ENCODE peak calls at places on chromosomes 3 and 15, in six cellular contexts. O is cardiac muscle cell, U is ovary, B is breast epithelium, C is hepatocyte, Z is vagina. P is an unnamed sample.

GRCh38 chr3:52119056-52119455 is 35.2 kb downstream of the POC1A start:
- DNase-seq in C (no peak), B (no peak), O (no peak), U (no peak), Z (no peak), P (no peak)

GRCh38 chr3:102140116-102140515 is 290.8 kb downstream of the NFKBIZ start:
- DNase-seq in C (no peak), B (no peak), U (no peak), Z (no peak), O (no peak), P (no peak)

GRCh38 chr3:145118303-145118702 is 1042.7 kb downstream of the PLOD2 start:
- DNase-seq in C (no peak), Z (no peak), O (no peak), B (no peak), U (no peak), P (no peak)

GRCh38 chr15:58510715-58511465 is 79.1 kb downstream of the LIPC start:
- DNase-seq in U (no peak), O (no peak), C (no peak), Z (no peak), B (no peak), P (no peak)

GRCh38 chr15:90901799-90902655 is 1.1 kb upstream of the MAN2A2 start:
- DNase-seq in B (peak), Z (no peak), O (peak), U (peak), C (peak), P (peak)

GRCh38 chr15:68114356-68114755 is 60.2 kb downstream of the PIAS1 start:
- DNase-seq in B (no peak), C (no peak), U (no peak), Z (no peak), O (no peak), P (no peak)

GRCh38 chr3:145857956-145858355 is 303.0 kb downstream of the PLOD2 start:
- DNase-seq in Z (no peak), B (no peak), C (no peak), O (no peak), U (no peak), P (peak)

GRCh38 chr3:31420311-31420710 is 112.4 kb upstream of the STT3B start:
- DNase-seq in O (no peak), U (no peak), Z (no peak), B (no peak), C (no peak), P (no peak)

GRCh38 chr3:190701096-190701532 is 161.4 kb downstream of the GMNC start:
- DNase-seq in C (peak), Z (no peak), B (no peak), O (peak), U (peak), P (peak)

GRCh38 chr3:125080077-125080476 is 24.3 kb upstream of the HEG1 start:
- DNase-seq in O (no peak), C (no peak), B (no peak), U (no peak), Z (no peak), P (no peak)

GRCh38 chr3:31815006-31815405 is 166.1 kb downstream of the OSBPL10 start:
- DNase-seq in Z (no peak), U (no peak), O (peak), B (no peak), C (no peak), P (no peak)

DNA sequence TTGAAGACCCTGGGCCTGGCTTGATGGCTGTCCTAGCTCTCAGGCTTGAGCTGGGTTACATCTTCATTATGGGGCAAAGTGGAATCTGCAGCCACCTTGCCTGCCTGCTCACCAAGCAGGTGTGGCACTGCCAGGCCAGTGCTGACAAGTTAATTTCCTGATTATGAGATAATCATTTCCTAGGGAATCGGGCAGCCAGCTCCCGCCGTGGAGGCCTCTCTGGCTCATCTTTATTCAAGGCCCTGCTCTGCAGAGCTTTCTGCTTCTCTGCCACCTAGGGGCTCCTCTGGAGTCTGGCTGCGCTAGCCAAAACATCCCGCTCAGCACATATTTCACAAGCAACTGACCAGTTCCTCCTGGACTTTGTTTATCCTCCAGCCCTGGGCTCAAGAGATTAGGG is 9.9 kb downstream of the LOXL1 start:
- DNase-seq in Z (no peak), O (no peak), C (peak), U (peak), B (no peak), P (peak)
- TF ChIP-seq CTCF in Z (no peak), O (peak), C (peak), U (no peak), B (no peak), P (no peak)

GRCh38 chr15:99909914-99910313 is 176.7 kb upstream of the LYSMD4 start:
- DNase-seq in B (no peak), O (peak), C (peak), U (no peak), Z (no peak), P (peak)
- TF ChIP-seq CTCF in B (no peak), O (peak), C (peak), U (no peak), Z (no peak), P (no peak)

GRCh38 chr3:56210201-56210774 is 258.0 kb downstream of the ERC2 start:
- DNase-seq in B (no peak), Z (no peak), C (no peak), O (no peak), U (no peak), P (no peak)
- TF ChIP-seq CTCF in B (no peak), Z (no peak), C (no peak), O (no peak), U (no peak), P (no peak)

GRCh38 chr3:152695810-152696209 is 139.1 kb upstream of the P2RY1 start:
- DNase-seq in C (no peak), Z (no peak), U (no peak), B (no peak), O (no peak), P (no peak)
- TF ChIP-seq CTCF in C (no peak), Z (no peak), U (no peak), B (no peak), O (no peak), P (no peak)

DNA sequence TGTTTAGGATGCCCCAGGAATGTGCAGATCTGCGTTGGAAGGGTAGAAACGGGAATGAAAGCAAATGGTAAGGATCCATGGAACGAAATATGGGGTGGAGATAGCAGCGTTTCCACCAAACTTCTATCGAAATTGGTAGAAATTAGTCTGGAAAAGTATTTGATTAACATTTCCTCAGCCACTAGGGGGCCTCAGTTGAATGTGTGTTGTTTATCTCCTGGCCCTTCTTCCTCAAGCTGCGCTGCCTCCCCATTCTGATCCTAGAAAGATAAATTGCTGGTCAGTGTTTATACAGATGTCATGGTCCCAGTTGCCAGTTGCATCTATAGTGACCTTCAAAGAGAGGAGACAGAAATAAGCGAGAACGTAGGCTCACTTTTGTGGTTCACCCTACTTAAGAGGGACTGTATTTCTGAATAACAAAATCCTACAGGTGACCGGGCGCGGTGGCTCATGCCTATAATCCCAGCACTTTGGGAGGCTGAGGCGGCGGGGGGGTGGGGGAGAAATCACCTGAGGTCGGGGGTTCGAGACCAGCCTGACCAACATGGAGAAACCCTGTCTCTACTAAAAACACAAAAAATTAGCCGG is 457.1 kb downstream of the SQOR start:
- DNase-seq in U (no peak), B (no peak), O (peak), C (peak), Z (no peak), P (peak)
- TF ChIP-seq CTCF in U (no peak), B (peak), O (peak), C (peak), Z (no peak), P (peak)

GRCh38 chr15:79434361-79434760 is 2.2 kb downstream of the MINAR1 start:
- DNase-seq in U (no peak), Z (no peak), O (no peak), C (no peak), B (no peak), P (no peak)

GRCh38 chr15:79433610-79434009 is 1.5 kb downstream of the MINAR1 start:
- DNase-seq in O (no peak), U (no peak), B (no peak), Z (no peak), C (no peak), P (no peak)

GRCh38 chr15:79430901-79431635 is 1.1 kb upstream of the MINAR1 start:
- DNase-seq in C (no peak), O (peak), B (no peak), U (no peak), Z (no peak), P (no peak)

GRCh38 chr15:79432345-79433311 is 492 bp downstream of the MINAR1 start:
- DNase-seq in U (no peak), C (peak), B (no peak), Z (no peak), O (no peak), P (no peak)

GRCh38 chr15:79431636-79432344 is at the start of gene MINAR1:
- DNase-seq in C (peak), Z (no peak), O (peak), U (no peak), B (no peak), P (no peak)
- TF ChIP-seq CTCF in C (no peak), Z (no peak), O (peak), U (no peak), B (no peak), P (no peak)

DNA sequence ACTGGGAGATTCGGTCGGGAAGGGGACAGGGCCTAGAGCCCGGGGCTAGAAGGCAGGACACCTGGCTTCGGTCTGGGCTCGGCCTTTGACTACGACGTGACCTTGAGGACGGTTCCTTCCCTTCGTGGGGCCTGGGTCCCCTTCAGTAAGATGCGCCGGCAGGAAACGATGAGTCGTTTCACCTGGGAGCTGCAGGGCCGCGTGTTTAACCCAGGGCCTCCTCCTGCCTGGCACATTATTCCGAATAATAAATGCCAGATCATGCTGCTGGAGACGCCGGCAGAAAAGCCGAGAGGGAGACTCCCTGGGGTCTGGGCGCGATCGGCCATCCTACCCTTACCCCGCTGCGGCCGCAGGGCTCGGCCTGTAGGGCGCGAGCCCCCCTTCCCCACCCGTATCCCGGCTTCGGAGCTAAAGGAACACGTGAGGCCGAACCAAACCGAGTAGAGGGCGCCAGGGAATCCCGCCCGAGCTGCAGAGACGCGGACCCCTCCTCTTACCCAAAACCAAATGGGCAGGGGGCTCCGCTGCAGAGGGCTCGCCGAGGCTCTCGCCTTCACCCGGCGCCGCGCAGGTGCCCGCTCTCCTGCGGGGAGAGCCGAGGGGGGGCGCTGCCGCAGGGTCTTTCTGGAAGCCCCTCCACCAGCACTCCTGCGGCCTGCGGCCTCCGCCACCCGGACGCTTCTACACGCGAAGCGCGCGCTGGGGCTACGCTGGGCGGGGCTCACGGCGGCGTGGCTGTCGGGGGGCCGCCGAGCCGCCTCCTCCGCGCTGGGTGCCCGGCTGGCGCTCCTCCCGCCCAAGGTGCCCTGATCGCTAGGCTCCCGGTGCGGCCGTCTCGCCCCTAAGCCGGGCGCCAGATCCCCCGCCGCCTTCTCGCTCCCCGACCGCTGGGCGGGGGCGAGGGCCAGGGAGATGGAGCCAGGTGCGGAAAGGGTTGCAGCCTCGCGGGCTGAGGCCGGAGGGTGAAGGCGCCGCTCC is at the start of gene BDH1:
- DNase-seq in O (peak), Z (no peak), B (no peak), U (no peak), C (peak), P (peak)
- TF ChIP-seq CTCF in O (peak), Z (no peak), B (no peak), U (no peak), C (peak), P (no peak)

GRCh38 chr15:89675606-89676005 is 3.6 kb downstream of the PLIN1 start:
- DNase-seq in Z (no peak), B (no peak), O (no peak), C (no peak), U (no peak), P (no peak)

GRCh38 chr15:89672221-89673161 is 6.7 kb downstream of the PLIN1 start:
- DNase-seq in O (no peak), C (no peak), U (peak), B (no peak), Z (no peak), P (no peak)

GRCh38 chr15:89671687-89672086 is 7.5 kb downstream of the PLIN1 start:
- DNase-seq in C (no peak), O (no peak), B (no peak), Z (no peak), U (no peak), P (no peak)

GRCh38 chr15:89673162-89673506 is 6.0 kb downstream of the PLIN1 start:
- DNase-seq in O (peak), U (no peak), B (no peak), Z (no peak), C (no peak), P (peak)

DNA sequence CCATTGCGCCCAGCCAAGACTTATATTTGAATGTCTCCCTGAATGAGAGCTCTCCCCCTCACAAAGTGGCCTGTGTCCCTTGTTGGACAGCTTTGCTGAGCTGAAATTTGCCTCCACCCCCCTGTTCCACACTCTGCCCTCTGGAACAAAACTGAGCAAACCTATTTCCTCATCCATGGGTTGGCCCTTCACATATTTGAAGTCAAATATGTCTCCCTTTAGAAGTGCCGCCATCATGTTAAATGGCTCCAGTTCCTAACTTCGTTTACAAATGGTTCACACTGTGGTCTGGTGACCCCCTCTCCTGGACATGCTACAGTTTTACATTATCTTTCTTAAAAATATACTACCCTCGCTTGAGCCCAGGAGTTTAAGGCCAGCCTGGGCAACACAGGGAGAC is 4.6 kb downstream of the PLIN1 start:
- DNase-seq in O (no peak), U (no peak), B (no peak), C (no peak), Z (no peak), P (no peak)
- TF ChIP-seq CTCF in O (no peak), U (no peak), B (no peak), C (no peak), Z (no peak), P (no peak)

P was measured in MCF 10A.